ENCODE peak calls at places on chromosomes 6 and 20, in eight cellular contexts. B is colonic mucosa; V is heart right ventricle; H is GM10248; Y is CD8-positive, alpha-beta T cell; S is tibial artery; G is kidney; X is choroid plexus epithelial cell. E is an unnamed sample.
A peak's percentile ranks its signal among the peaks of the same experiment; 100 is the strongest.

GRCh38 chr6:21751608-21752007 is 158.1 kb downstream of the SOX4 start:
- DNase-seq in S (no peak), B (no peak), H (no peak), V (no peak), Y (no peak), X (no peak), G (no peak), E (no peak)

GRCh38 chr20:64143018-64143801 is 21.0 kb upstream of the MYT1 start:
- DNase-seq in X (no peak), Y (no peak), G (no peak), H (no peak), B (no peak), V (no peak), S (no peak), E (no peak)

GRCh38 chr20:33552519-33552918 is 62.6 kb downstream of the CBFA2T2 start:
- DNase-seq in G (no peak), S (no peak), B (no peak), H (no peak), Y (no peak), X (no peak), V (no peak), E (peak; percentile 20)

GRCh38 chr6:42176981-42177380 is 3.8 kb downstream of the GUCA1A start:
- DNase-seq in S (no peak), H (no peak), B (no peak), G (no peak), Y (no peak), V (no peak), X (no peak), E (no peak)

GRCh38 chr6:106102034-106102433 is 15.9 kb downstream of the PRDM1 start:
- DNase-seq in H (peak; percentile 73), V (no peak), B (no peak), G (no peak), S (no peak), X (no peak), Y (no peak), E (peak; percentile 74)

GRCh38 chr20:45822863-45823262 is 4.2 kb downstream of the TNNC2 start:
- DNase-seq in V (no peak), S (no peak), X (peak; percentile 41), B (peak; percentile 67), Y (no peak), H (no peak), G (peak; percentile 81), E (no peak)

GRCh38 chr6:25962368-25963127 is at the start of gene TRIM38:
- DNase-seq in Y (peak; percentile 50), H (peak; percentile 77), G (no peak), X (peak; percentile 94), S (peak; percentile 88), V (peak; percentile 90), B (peak; percentile 90), E (peak; percentile 71)

GRCh38 chr6:121436966-121437756 is 1.7 kb downstream of the GJA1 start:
- DNase-seq in G (peak; percentile 75), B (no peak), V (peak; percentile 53), X (peak; percentile 62), S (peak; percentile 61), H (no peak), Y (no peak), E (no peak)

GRCh38 chr6:112178846-112179245 is 75.5 kb downstream of the LAMA4 start:
- DNase-seq in Y (no peak), H (no peak), X (no peak), V (no peak), G (no peak), B (no peak), S (no peak), E (no peak)

GRCh38 chr6:158268361-158269147 is 43.7 kb upstream of the TULP4 start:
- DNase-seq in S (no peak), V (no peak), B (no peak), G (no peak), Y (no peak), H (no peak), X (no peak), E (no peak)

GRCh38 chr6:139490482-139490881 is 116.0 kb upstream of the CITED2 start:
- DNase-seq in Y (no peak), S (no peak), V (no peak), B (peak; percentile 44), H (no peak), X (peak; percentile 41), G (no peak), E (no peak)

DNA sequence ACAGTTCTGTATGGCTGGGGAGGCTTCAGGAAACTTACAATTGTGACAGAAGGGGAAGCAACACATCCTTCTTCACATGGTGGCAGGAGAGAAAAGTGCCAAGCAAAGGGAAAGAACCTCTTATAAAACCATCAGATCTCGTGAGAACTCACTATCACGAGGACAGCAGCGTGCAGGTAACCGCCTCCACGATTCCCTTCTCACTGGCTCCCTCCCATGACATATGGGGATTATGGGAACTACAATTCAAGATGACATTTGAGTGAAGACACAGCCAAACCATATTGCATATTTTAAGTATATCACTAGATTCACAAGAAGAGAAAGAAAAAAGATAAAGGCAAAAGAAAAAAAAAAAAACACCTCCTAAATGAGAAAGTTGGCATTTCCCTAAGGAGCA is 431.9 kb upstream of the RGS17 start:
- DNase-seq in B (no peak), H (no peak), G (no peak), Y (no peak), S (no peak), X (no peak), V (no peak), E (no peak)
- TF ChIP-seq CTCF in B (no peak), H (no peak), G (no peak), Y (no peak), S (no peak), X (peak; percentile 17), V (no peak), E (no peak)

GRCh38 chr6:164612731-164613130 is 696.7 kb downstream of the C6orf118 start:
- DNase-seq in X (no peak), V (no peak), B (no peak), S (no peak), H (no peak), G (no peak), Y (no peak), E (no peak)
- TF ChIP-seq CTCF in X (no peak), V (no peak), B (no peak), S (no peak), H (no peak), G (no peak), Y (no peak), E (no peak)

GRCh38 chr6:16759646-16760535 is 1.4 kb downstream of the ATXN1 start:
- DNase-seq in Y (peak; percentile 56), H (peak; percentile 68), V (peak; percentile 93), B (peak; percentile 92), S (peak; percentile 93), X (peak; percentile 94), G (peak; percentile 97), E (peak; percentile 81)
- TF ChIP-seq CTCF in Y (no peak), H (peak; percentile 3), V (peak; percentile 29), B (no peak), S (no peak), X (peak; percentile 17), G (peak; percentile 19), E (peak; percentile 3)

GRCh38 chr20:8074931-8075330 is 55.4 kb upstream of the TMX4 start:
- DNase-seq in X (peak; percentile 37), B (no peak), S (no peak), H (no peak), V (no peak), Y (no peak), G (no peak), E (no peak)
- TF ChIP-seq CTCF in X (no peak), B (no peak), S (no peak), H (no peak), V (no peak), Y (no peak), G (no peak), E (no peak)

DNA sequence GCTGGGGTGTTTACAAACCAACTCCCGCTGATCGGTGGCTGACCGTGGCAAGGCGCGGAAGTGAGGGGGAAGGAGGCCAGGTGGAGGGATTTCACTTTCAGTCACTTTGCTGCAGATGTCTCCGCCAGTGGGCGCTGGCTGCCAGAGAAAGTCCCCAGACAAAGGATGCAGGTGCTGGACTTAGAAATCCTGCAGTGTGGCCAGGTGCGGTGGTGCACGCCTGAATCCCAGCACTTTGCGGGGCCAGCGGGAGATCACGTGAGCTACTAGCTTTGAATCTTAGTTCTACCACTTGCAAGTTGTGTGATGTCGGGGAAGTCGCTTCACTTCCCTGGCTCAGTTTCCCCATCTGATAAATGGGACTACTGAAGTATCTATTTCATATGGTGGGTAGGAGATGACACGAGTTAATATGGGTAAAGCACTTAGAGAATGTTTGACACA is 180.4 kb downstream of the ZNF217 start:
- DNase-seq in G (no peak), Y (peak; percentile 23), B (peak; percentile 53), H (peak; percentile 88), X (peak; percentile 31), V (no peak), S (peak; percentile 22), E (peak; percentile 86)
- TF ChIP-seq CTCF in G (peak; percentile 33), Y (peak; percentile 51), B (peak; percentile 56), H (peak; percentile 79), X (peak; percentile 59), V (peak; percentile 36), S (no peak), E (peak; percentile 80)

GRCh38 chr6:79756496-79756895 is 125.4 kb downstream of the SH3BGRL2 start:
- DNase-seq in G (no peak), S (no peak), Y (no peak), X (no peak), H (no peak), V (no peak), B (no peak), E (no peak)

GRCh38 chr6:79764758-79765157 is 133.6 kb downstream of the SH3BGRL2 start:
- DNase-seq in Y (no peak), X (no peak), S (no peak), G (no peak), V (no peak), B (no peak), H (no peak), E (no peak)

GRCh38 chr6:79763301-79763700 is 132.2 kb downstream of the SH3BGRL2 start:
- DNase-seq in Y (no peak), X (no peak), V (no peak), B (no peak), H (no peak), S (no peak), G (no peak), E (no peak)

DNA sequence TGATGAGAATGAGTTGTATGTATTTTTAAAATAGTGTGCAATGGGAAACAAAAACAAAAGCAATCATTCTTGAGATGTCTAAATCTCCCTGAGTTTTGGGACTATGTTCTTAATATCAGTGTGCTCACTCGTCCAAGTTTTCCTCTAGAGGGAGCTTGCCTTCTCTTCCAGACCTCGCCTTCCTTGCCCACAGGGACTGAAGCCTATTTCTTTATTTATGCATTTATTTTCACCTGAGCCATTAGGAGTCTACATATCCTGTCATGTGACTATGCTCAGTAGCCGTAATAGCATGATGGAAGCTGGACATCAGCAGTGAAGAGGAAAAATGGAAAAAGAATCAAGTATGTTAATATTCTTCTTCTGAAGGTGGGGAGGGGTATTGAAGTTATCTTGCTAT is 131.2 kb downstream of the SH3BGRL2 start:
- DNase-seq in X (peak; percentile 48), B (no peak), V (no peak), G (no peak), Y (no peak), H (no peak), S (no peak), E (no peak)
- TF ChIP-seq CTCF in X (peak; percentile 65), B (no peak), V (peak; percentile 5), G (no peak), Y (no peak), H (no peak), S (no peak), E (no peak)

GRCh38 chr6:168196385-168196860 is 117.4 kb upstream of the FRMD1 start:
- DNase-seq in B (peak; percentile 81), H (no peak), G (peak; percentile 86), Y (no peak), S (peak; percentile 9), V (no peak), X (peak; percentile 18), E (no peak)
- TF ChIP-seq CTCF in B (no peak), H (no peak), G (no peak), Y (no peak), S (no peak), V (no peak), X (no peak), E (no peak)

E was measured in GM20000.